ENCODE peak calls at places on chromosomes 11 and 22, in six cellular contexts. Z is Calu3, H is GM10248, V is GM23338, J is left lung, P is GM06990. G is an unnamed sample.

GRCh38 chr11:1824221-1825038 is 10.4 kb upstream of the SYT8 start:
- DNase-seq in P (no peak), Z (no peak), J (no peak), V (no peak), H (no peak), G (no peak)

GRCh38 chr11:62604460-62605130 is 2.9 kb upstream of the MTA2 start:
- DNase-seq in P (no peak), J (no peak), V (peak), H (no peak), Z (no peak), G (no peak)

GRCh38 chr11:70542811-70543210 is 144.5 kb downstream of the CTTN start:
- DNase-seq in J (no peak), H (no peak), Z (no peak), P (no peak), V (no peak), G (no peak)

GRCh38 chr22:39279170-39279850 is 34.5 kb upstream of the PDGFB start:
- DNase-seq in P (no peak), J (no peak), V (peak), Z (no peak), H (no peak), G (no peak)

GRCh38 chr11:115396533-115396932 is 107.7 kb downstream of the CADM1 start:
- DNase-seq in Z (no peak), V (no peak), P (no peak), J (no peak), H (no peak), G (no peak)

GRCh38 chr22:49549256-49549655 is 278.4 kb downstream of the BRD1 start:
- DNase-seq in J (peak), H (no peak), V (no peak), P (no peak), Z (no peak), G (no peak)

GRCh38 chr11:8760896-8761295 is 78.3 kb downstream of the RPL27A start:
- DNase-seq in P (no peak), V (no peak), Z (no peak), J (no peak), H (no peak), G (no peak)

GRCh38 chr11:13160302-13160701 is 117.3 kb upstream of the BMAL1 start:
- DNase-seq in H (no peak), J (no peak), P (no peak), V (no peak), Z (no peak), G (no peak)

GRCh38 chr11:80320765-80321164 is 879.9 kb upstream of the TENM4 start:
- DNase-seq in J (no peak), Z (no peak), H (no peak), P (no peak), V (peak), G (no peak)

GRCh38 chr22:27827586-27828213 is 26.1 kb upstream of the MN1 start:
- DNase-seq in H (no peak), P (no peak), Z (no peak), J (no peak), V (no peak), G (no peak)

GRCh38 chr11:34168642-34169051 is 63.2 kb downstream of the NAT10 start:
- DNase-seq in H (no peak), P (no peak), Z (no peak), J (no peak), V (no peak), G (no peak)

GRCh38 chr11:34167961-34168360 is 62.5 kb downstream of the NAT10 start:
- DNase-seq in P (no peak), V (no peak), H (no peak), J (no peak), Z (no peak), G (no peak)

GRCh38 chr11:34166806-34167740 is 61.6 kb downstream of the NAT10 start:
- DNase-seq in V (no peak), J (no peak), H (no peak), P (no peak), Z (no peak), G (no peak)

GRCh38 chr11:34165121-34165520 is 59.7 kb downstream of the NAT10 start:
- DNase-seq in J (no peak), H (no peak), V (no peak), Z (no peak), P (no peak), G (no peak)

GRCh38 chr11:34165786-34166557 is 60.5 kb downstream of the NAT10 start:
- DNase-seq in P (no peak), J (no peak), H (no peak), V (peak), Z (no peak), G (no peak)
- TF ChIP-seq CTCF in P (no peak), J (no peak), H (no peak), V (peak), Z (no peak), G (no peak)

GRCh38 chr22:45503071-45503815 is 560 bp downstream of the FBLN1 start:
- DNase-seq in P (no peak), V (peak), J (no peak), Z (no peak), H (peak), G (no peak)

GRCh38 chr22:45499746-45500145 is 2.9 kb upstream of the FBLN1 start:
- DNase-seq in Z (no peak), J (no peak), V (no peak), H (no peak), P (no peak), G (no peak)

GRCh38 chr22:45504703-45505341 is 2.1 kb downstream of the FBLN1 start:
- DNase-seq in Z (no peak), J (no peak), P (no peak), H (no peak), V (peak), G (no peak)

GRCh38 chr22:45503816-45504702 is 1.4 kb downstream of the FBLN1 start:
- DNase-seq in P (no peak), Z (no peak), H (peak), J (no peak), V (peak), G (no peak)

GRCh38 chr22:45502215-45503070 is at the start of gene FBLN1:
- DNase-seq in Z (peak), J (no peak), P (no peak), H (no peak), V (peak), G (no peak)
- TF ChIP-seq CTCF in Z (peak), J (no peak), P (no peak), H (no peak), V (peak), G (no peak)

GRCh38 chr11:59755701-59756495 is 722 bp downstream of the STX3 start:
- DNase-seq in H (no peak), P (no peak), V (peak), J (peak), Z (peak), G (no peak)

GRCh38 chr11:59756496-59756840 is 1.3 kb downstream of the STX3 start:
- DNase-seq in P (no peak), V (no peak), H (no peak), Z (no peak), J (no peak), G (no peak)

GRCh38 chr11:59754494-59754858 is 700 bp upstream of the STX3 start:
- DNase-seq in J (peak), H (peak), V (peak), Z (peak), P (no peak), G (peak)

GRCh38 chr11:59753650-59754493 is 1.3 kb upstream of the STX3 start:
- DNase-seq in J (peak), V (peak), Z (peak), H (peak), P (peak), G (peak)

DNA sequence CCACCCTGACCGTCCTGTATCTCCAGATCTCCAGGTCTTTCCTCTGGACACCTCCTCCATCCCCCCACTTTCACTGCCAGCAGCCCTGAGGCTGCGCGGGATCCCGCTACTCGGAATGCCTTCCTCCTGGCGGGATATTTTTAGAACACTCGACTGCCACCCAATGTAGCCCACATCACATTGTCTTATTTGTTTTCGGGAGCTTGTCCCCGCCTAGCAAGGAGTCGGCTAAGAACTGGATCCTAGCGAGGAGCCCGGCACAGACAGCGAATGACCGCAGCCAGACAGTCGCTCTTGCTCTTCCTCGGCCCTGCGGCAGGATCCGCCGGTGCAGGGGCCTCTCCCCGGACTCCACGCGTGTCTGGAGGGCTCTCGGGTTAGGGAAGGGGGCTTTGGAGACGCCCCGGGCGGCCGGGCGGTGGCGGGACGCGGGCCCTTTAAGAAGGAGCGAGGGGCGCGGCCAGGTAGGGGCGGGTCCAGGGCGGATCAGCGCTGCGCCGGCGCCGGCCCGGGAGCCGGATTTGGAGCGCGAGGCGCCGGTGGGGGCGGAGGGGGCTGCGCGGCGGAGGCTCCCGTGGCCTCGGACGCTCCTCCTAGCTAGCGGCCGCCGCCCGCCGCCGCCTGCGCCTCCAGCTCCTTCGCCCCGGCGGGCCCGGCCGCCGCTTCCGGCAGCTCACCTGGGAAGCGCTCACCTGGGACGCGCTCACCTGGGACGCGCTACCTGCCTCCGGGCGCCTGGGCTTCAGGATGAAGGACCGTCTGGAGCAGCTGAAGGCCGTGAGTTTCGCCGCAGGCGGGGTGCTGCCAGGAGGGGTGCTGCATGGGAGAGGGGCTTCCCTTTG is at the start of gene STX3:
- DNase-seq in H (peak), V (peak), Z (peak), P (peak), J (peak), G (peak)
- TF ChIP-seq CTCF in H (no peak), V (no peak), Z (no peak), P (no peak), J (no peak), G (no peak)

DNA sequence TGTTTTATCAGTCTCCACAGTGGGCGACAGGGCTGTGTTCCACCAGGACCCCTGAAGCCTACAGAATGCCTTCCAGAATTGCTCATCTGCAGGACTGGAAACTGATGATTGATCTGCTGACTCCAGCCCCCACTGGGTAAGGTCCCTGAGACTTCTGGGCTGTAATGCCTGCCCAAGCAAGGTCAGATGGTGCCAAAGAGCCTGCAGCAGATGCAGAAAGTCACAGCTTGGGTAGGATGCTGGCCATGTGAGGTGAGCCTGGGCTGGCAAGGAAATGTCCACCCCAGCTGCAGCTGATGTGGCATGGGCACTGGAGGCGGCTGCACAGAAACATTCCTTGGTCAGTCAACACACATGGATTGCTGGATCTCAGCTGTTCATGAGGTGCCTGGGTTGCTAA is 30.9 kb downstream of the LRRC32 start:
- DNase-seq in P (no peak), H (no peak), Z (no peak), V (no peak), J (peak), G (no peak)
- TF ChIP-seq CTCF in P (no peak), H (no peak), Z (no peak), V (no peak), J (no peak), G (no peak)

GRCh38 chr11:74321487-74322188 is 10.2 kb upstream of the P4HA3 start:
- DNase-seq in H (no peak), J (no peak), Z (peak), V (peak), P (no peak), G (peak)
- TF ChIP-seq CTCF in H (peak), J (peak), Z (peak), V (peak), P (peak), G (peak)

GRCh38 chr11:44058275-44058674 is 7.8 kb upstream of the ACCS start:
- DNase-seq in H (no peak), Z (no peak), V (no peak), J (no peak), P (no peak), G (no peak)

GRCh38 chr11:44057340-44057739 is 8.7 kb upstream of the ACCS start:
- DNase-seq in P (no peak), V (no peak), H (no peak), Z (no peak), J (no peak), G (no peak)
- TF ChIP-seq CTCF in P (no peak), V (no peak), H (no peak), Z (no peak), J (no peak), G (no peak)

DNA sequence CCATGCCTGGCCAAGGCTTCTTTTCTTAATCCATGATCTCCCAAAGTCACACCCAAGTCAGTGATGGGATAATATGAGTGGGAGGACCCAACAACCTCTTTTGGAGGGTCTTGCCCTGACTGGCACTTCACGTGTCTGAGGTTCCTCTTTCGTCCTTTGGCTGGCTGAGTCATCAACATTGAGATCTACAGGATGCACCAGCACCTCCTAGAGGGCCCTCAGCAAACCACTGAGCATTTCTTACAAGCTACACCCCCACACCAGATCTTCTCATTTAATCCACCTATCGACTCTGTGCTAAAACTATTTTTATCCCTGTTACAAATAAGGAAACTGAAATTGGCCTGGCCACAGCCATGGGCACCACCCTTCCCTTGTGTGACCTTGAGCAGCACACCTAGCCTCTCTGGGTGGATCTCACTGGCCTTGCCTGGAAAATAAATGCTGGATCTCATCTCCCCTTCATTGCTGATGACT is 63.4 kb downstream of the FLI1 start:
- DNase-seq in J (peak), V (peak), H (peak), P (peak), Z (no peak), G (peak)
- TF ChIP-seq CTCF in J (no peak), V (peak), H (peak), P (peak), Z (no peak), G (peak)

DNA sequence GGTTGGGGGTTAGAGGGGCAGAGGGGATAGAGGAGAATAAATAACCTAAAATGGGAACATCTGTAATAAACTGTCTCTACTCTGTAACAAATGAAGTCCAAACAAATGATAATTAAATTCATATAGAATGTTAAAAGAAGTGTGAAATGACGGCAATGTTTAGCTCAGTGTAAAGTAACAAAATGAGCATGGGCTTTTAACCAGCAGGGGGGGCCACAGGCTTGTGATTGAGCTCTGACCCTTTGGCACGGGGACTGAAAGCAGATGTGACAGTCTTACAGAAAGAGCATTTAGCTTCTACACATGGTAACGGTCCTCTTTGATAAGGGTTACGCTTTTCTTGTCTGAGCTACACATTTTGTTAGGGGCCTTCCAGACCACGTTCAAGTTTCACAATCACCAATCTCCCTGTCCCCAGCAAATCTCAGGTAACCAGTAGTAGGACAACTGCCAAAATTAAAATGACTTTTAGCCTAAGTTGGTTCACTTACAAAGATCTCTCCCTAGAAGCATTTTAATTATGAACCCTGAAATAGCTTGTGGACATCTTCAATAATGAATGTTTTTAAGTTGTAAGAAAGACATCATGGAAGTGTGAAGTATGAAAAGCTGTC is 262.5 kb downstream of the DCDC1 start:
- DNase-seq in H (peak), V (peak), Z (peak), P (peak), J (no peak), G (peak)
- TF ChIP-seq CTCF in H (peak), V (peak), Z (peak), P (peak), J (peak), G (peak)

GRCh38 chr22:38260760-38261477 is 11.9 kb downstream of the TMEM184B start:
- DNase-seq in V (no peak), J (no peak), P (no peak), H (no peak), Z (no peak), G (no peak)
- TF ChIP-seq CTCF in V (no peak), J (no peak), P (peak), H (peak), Z (no peak), G (peak)

DNA sequence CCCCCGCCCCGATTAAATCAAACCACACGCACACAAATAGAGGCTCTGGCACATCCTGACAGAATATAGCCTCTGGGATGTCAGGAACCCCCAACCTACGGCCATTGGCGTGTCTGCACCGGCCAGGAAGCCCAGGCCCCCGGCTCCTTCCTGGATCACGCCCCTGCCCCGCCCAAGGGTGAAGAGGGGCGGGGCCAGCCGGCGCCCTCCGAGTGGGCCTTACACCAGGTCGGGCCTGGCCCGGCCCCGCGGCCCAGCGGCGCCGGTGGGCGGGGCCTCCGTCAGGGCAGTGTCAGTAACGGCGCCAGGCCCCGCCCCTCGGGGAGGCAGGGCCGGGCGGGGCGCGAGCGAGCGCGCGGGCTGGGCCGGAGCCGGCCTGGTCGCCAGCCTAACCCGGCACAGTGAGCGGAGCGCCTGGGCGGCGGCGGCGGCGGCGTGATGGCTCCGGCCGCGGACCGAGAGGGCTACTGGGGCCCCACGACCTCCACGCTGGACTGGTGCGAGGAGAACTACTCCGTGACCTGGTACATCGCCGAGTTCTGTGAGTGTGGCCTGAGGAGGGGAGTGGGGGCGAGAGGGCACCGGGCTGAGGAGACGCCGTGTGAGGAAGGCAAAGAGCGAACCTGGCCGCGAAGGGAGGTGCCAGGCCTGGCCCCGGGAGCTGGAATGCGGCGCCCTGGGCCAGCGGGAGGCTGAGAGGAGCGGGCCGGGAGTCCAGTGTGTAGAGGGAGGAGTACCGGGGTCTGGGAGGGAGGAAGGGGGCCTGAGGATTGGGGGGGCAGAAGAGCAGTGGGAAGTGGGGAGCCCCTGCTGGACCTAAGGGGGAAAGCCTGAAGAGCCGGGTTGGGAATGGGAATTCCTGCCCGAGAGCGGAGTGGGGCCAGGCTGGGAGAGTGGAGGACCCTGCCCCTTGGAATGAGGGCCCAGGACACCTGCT is at the start of gene ACER3:
- DNase-seq in Z (peak), J (peak), P (peak), V (peak), H (peak), G (peak)
- TF ChIP-seq CTCF in Z (no peak), J (no peak), P (peak), V (peak), H (no peak), G (no peak)